ENCODE peak calls at places on chromosome 18, in seven cellular contexts. One of them, this sample, is unnamed.

GRCh38 chr18:65544701-65545100 is 206.1 kb upstream of the CDH7 start:
- DNase-seq in right cardiac atrium: no peak
- DNase-seq in vagina: no peak
- DNase-seq in body of pancreas: no peak
- DNase-seq in neural progenitor cell: no peak
- DNase-seq in AG10803: no peak
- DNase-seq in AG04449: no peak
- DNase-seq in this sample: no peak

GRCh38 chr18:55489034-55489741 is 98.8 kb downstream of the TCF4 start:
- DNase-seq in right cardiac atrium: no peak
- DNase-seq in neural progenitor cell: no peak
- DNase-seq in vagina: no peak
- DNase-seq in body of pancreas: no peak
- DNase-seq in AG10803: peak; percentile 22
- DNase-seq in AG04449: no peak
- DNase-seq in this sample: no peak

GRCh38 chr18:59008302-59008974 is 131.2 kb upstream of the SEC11C start:
- DNase-seq in AG10803: peak; percentile 62
- DNase-seq in body of pancreas: no peak
- DNase-seq in AG04449: no peak
- DNase-seq in neural progenitor cell: no peak
- DNase-seq in right cardiac atrium: no peak
- DNase-seq in vagina: no peak
- DNase-seq in this sample: no peak

GRCh38 chr18:6627621-6628020 is 101.9 kb upstream of the ARHGAP28 start:
- DNase-seq in vagina: no peak
- DNase-seq in neural progenitor cell: no peak
- DNase-seq in body of pancreas: no peak
- DNase-seq in AG10803: peak; percentile 44
- DNase-seq in right cardiac atrium: no peak
- DNase-seq in AG04449: no peak
- DNase-seq in this sample: no peak

GRCh38 chr18:56716692-56717146 is 65.6 kb downstream of the WDR7 start:
- DNase-seq in neural progenitor cell: no peak
- DNase-seq in AG10803: peak; percentile 2
- DNase-seq in body of pancreas: no peak
- DNase-seq in right cardiac atrium: no peak
- DNase-seq in vagina: no peak
- DNase-seq in AG04449: no peak
- DNase-seq in this sample: no peak

GRCh38 chr18:73895701-73896100 is 251.9 kb downstream of the FBXO15 start:
- DNase-seq in neural progenitor cell: no peak
- DNase-seq in AG04449: no peak
- DNase-seq in right cardiac atrium: no peak
- DNase-seq in vagina: no peak
- DNase-seq in body of pancreas: no peak
- DNase-seq in AG10803: no peak
- DNase-seq in this sample: no peak

GRCh38 chr18:57519668-57520424 is 66.7 kb downstream of the FECH start:
- DNase-seq in right cardiac atrium: no peak
- DNase-seq in vagina: no peak
- DNase-seq in AG04449: no peak
- DNase-seq in AG10803: no peak
- DNase-seq in body of pancreas: no peak
- DNase-seq in neural progenitor cell: no peak
- DNase-seq in this sample: no peak

GRCh38 chr18:34028341-34028740 is 196.4 kb downstream of the NOL4 start:
- DNase-seq in vagina: no peak
- DNase-seq in right cardiac atrium: no peak
- DNase-seq in AG04449: no peak
- DNase-seq in body of pancreas: no peak
- DNase-seq in neural progenitor cell: no peak
- DNase-seq in AG10803: no peak
- DNase-seq in this sample: no peak

GRCh38 chr18:72700961-72701710 is 157.0 kb upstream of the CBLN2 start:
- DNase-seq in neural progenitor cell: no peak
- DNase-seq in AG10803: peak; percentile 17
- DNase-seq in AG04449: no peak
- DNase-seq in vagina: no peak
- DNase-seq in body of pancreas: no peak
- DNase-seq in right cardiac atrium: no peak
- DNase-seq in this sample: no peak

GRCh38 chr18:50877545-50878265 is 1.2 kb upstream of the ME2 start:
- DNase-seq in body of pancreas: no peak
- DNase-seq in AG10803: no peak
- DNase-seq in right cardiac atrium: no peak
- DNase-seq in vagina: no peak
- DNase-seq in AG04449: no peak
- DNase-seq in neural progenitor cell: no peak
- DNase-seq in this sample: no peak

GRCh38 chr18:69838620-69839411 is 108.9 kb downstream of the CD226 start:
- DNase-seq in right cardiac atrium: no peak
- DNase-seq in AG10803: no peak
- DNase-seq in neural progenitor cell: peak; percentile 12
- DNase-seq in AG04449: no peak
- DNase-seq in vagina: no peak
- DNase-seq in body of pancreas: no peak
- DNase-seq in this sample: no peak

GRCh38 chr18:33761363-33761762 is 183.3 kb downstream of the ASXL3 start:
- DNase-seq in AG10803: peak; percentile 23
- DNase-seq in body of pancreas: no peak
- DNase-seq in neural progenitor cell: peak; percentile 15
- DNase-seq in vagina: no peak
- DNase-seq in AG04449: no peak
- DNase-seq in right cardiac atrium: no peak
- DNase-seq in this sample: peak; percentile 8

GRCh38 chr18:57077786-57078552 is 68.9 kb upstream of the BOD1L2 start:
- DNase-seq in right cardiac atrium: no peak
- DNase-seq in neural progenitor cell: no peak
- DNase-seq in body of pancreas: no peak
- DNase-seq in AG10803: no peak
- DNase-seq in vagina: no peak
- DNase-seq in AG04449: no peak
- DNase-seq in this sample: no peak

GRCh38 chr18:32773187-32773712 is 427 bp upstream of the KLHL14 start:
- DNase-seq in AG04449: no peak
- DNase-seq in neural progenitor cell: no peak
- DNase-seq in body of pancreas: no peak
- DNase-seq in AG10803: no peak
- DNase-seq in right cardiac atrium: no peak
- DNase-seq in vagina: no peak
- DNase-seq in this sample: no peak

GRCh38 chr18:12397254-12397653 is 10.5 kb upstream of the PRELID3A start:
- DNase-seq in neural progenitor cell: no peak
- DNase-seq in vagina: no peak
- DNase-seq in AG10803: no peak
- DNase-seq in body of pancreas: no peak
- DNase-seq in AG04449: no peak
- DNase-seq in right cardiac atrium: no peak
- DNase-seq in this sample: no peak

GRCh38 chr18:11658989-11659388 is 30.1 kb upstream of the GNAL start:
- DNase-seq in neural progenitor cell: no peak
- DNase-seq in AG10803: no peak
- DNase-seq in right cardiac atrium: no peak
- DNase-seq in vagina: peak; percentile 95
- DNase-seq in body of pancreas: no peak
- DNase-seq in AG04449: no peak
- DNase-seq in this sample: no peak

GRCh38 chr18:24802439-24802838 is 342.0 kb downstream of the HRH4 start:
- DNase-seq in body of pancreas: no peak
- DNase-seq in vagina: no peak
- DNase-seq in AG04449: no peak
- DNase-seq in AG10803: no peak
- DNase-seq in neural progenitor cell: no peak
- DNase-seq in right cardiac atrium: no peak
- DNase-seq in this sample: no peak

GRCh38 chr18:11159844-11160243 is 10.5 kb upstream of the PIEZO2 start:
- DNase-seq in right cardiac atrium: no peak
- DNase-seq in neural progenitor cell: no peak
- DNase-seq in AG10803: no peak
- DNase-seq in body of pancreas: no peak
- DNase-seq in AG04449: no peak
- DNase-seq in vagina: no peak
- DNase-seq in this sample: no peak

GRCh38 chr18:74064510-74064909 is 83.1 kb downstream of the FBXO15 start:
- DNase-seq in vagina: no peak
- DNase-seq in body of pancreas: no peak
- DNase-seq in right cardiac atrium: no peak
- DNase-seq in neural progenitor cell: no peak
- DNase-seq in AG04449: no peak
- DNase-seq in AG10803: no peak
- DNase-seq in this sample: no peak

GRCh38 chr18:63147010-63147409 is 172.6 kb downstream of the BCL2 start:
- DNase-seq in right cardiac atrium: no peak
- DNase-seq in vagina: no peak
- DNase-seq in body of pancreas: no peak
- DNase-seq in AG04449: no peak
- DNase-seq in neural progenitor cell: no peak
- DNase-seq in AG10803: no peak
- DNase-seq in this sample: no peak

GRCh38 chr18:63142502-63143045 is 177.0 kb downstream of the BCL2 start:
- DNase-seq in AG04449: no peak
- DNase-seq in AG10803: no peak
- DNase-seq in right cardiac atrium: no peak
- DNase-seq in vagina: no peak
- DNase-seq in body of pancreas: no peak
- DNase-seq in neural progenitor cell: no peak
- DNase-seq in this sample: no peak

GRCh38 chr18:63146185-63146584 is 173.4 kb downstream of the BCL2 start:
- DNase-seq in AG04449: no peak
- DNase-seq in vagina: no peak
- DNase-seq in right cardiac atrium: peak; percentile 62
- DNase-seq in neural progenitor cell: no peak
- DNase-seq in body of pancreas: no peak
- DNase-seq in AG10803: no peak
- DNase-seq in this sample: no peak

GRCh38 chr18:63143246-63143847 is 176.2 kb downstream of the BCL2 start:
- DNase-seq in right cardiac atrium: no peak
- DNase-seq in neural progenitor cell: no peak
- DNase-seq in body of pancreas: no peak
- DNase-seq in AG04449: no peak
- DNase-seq in AG10803: no peak
- DNase-seq in vagina: no peak
- DNase-seq in this sample: no peak

DNA sequence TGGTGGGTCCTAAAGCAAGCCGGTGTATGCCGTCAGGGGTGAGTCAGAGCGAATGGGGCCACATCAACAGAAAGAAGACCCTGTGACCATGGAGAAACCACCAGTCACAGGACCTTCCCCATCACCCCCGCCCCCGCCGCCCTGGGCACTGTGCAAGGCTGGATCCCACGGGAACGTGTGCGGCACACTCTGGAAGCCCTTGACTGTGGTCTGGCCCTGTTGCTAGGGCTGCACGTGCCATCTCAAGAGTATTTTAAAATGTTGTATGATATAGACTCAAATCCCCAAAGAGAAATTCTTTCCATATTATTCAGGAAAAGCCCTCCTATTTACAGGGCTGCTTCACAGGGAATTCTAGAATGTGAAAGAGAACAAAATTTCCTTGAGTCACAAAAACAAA is 174.8 kb downstream of the BCL2 start:
- DNase-seq in AG10803: no peak
- DNase-seq in vagina: no peak
- DNase-seq in body of pancreas: no peak
- DNase-seq in neural progenitor cell: no peak
- DNase-seq in AG04449: no peak
- DNase-seq in right cardiac atrium: no peak
- DNase-seq in this sample: no peak
- H3K4me3 ChIP-seq in AG10803: no peak overlapping the region
- H3K4me3 ChIP-seq in vagina: no peak overlapping the region
- H3K4me3 ChIP-seq in body of pancreas: no peak overlapping the region
- H3K4me3 ChIP-seq in neural progenitor cell: no peak overlapping the region
- H3K4me3 ChIP-seq in AG04449: no peak overlapping the region
- H3K4me3 ChIP-seq in right cardiac atrium: no peak overlapping the region
- H3K4me3 ChIP-seq in this sample: no peak overlapping the region

GRCh38 chr18:48868468-48869466 is 82.0 kb downstream of the SMAD7 start:
- DNase-seq in AG10803: no peak
- DNase-seq in right cardiac atrium: peak; percentile 31
- DNase-seq in neural progenitor cell: no peak
- DNase-seq in vagina: no peak
- DNase-seq in body of pancreas: no peak
- DNase-seq in AG04449: no peak
- DNase-seq in this sample: no peak
- H3K4me3 ChIP-seq in AG10803: no peak overlapping the region
- H3K4me3 ChIP-seq in right cardiac atrium: no peak overlapping the region
- H3K4me3 ChIP-seq in neural progenitor cell: no peak overlapping the region
- H3K4me3 ChIP-seq in vagina: no peak overlapping the region
- H3K4me3 ChIP-seq in body of pancreas: no peak overlapping the region
- H3K4me3 ChIP-seq in AG04449: no peak overlapping the region
- H3K4me3 ChIP-seq in this sample: no peak overlapping the region

DNA sequence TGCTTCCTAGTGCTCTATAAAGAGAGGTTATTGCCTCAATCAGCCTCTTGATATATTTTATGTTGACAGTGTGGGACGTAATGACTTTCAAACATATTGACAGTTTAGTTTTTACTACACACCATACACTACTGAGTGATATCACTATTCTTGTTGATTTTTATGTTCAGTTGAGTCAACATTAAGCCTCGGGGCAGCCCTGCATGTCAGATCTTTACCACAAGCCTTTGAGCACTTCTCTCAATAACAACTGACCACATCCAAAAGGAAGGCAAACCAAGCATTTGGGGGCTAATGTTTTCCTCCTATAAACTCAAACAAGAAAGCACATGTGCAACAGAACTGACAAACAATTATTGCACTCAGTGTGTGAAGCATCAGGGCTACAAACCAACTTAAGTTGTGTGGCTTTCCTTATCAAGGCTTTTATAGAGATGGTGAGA is 448.1 kb upstream of the SLC14A2 start:
- DNase-seq in neural progenitor cell: no peak
- DNase-seq in vagina: no peak
- DNase-seq in AG04449: no peak
- DNase-seq in AG10803: peak; percentile 70
- DNase-seq in right cardiac atrium: no peak
- DNase-seq in body of pancreas: no peak
- DNase-seq in this sample: no peak
- H3K4me3 ChIP-seq in neural progenitor cell: no peak overlapping the region
- H3K4me3 ChIP-seq in vagina: no peak overlapping the region
- H3K4me3 ChIP-seq in AG04449: no peak overlapping the region
- H3K4me3 ChIP-seq in AG10803: no peak overlapping the region
- H3K4me3 ChIP-seq in right cardiac atrium: no peak overlapping the region
- H3K4me3 ChIP-seq in body of pancreas: no peak overlapping the region
- H3K4me3 ChIP-seq in this sample: no peak overlapping the region

GRCh38 chr18:35076126-35076525 is 34.9 kb downstream of the MAPRE2 start:
- DNase-seq in right cardiac atrium: no peak
- DNase-seq in AG10803: no peak
- DNase-seq in body of pancreas: no peak
- DNase-seq in AG04449: no peak
- DNase-seq in vagina: no peak
- DNase-seq in neural progenitor cell: no peak
- DNase-seq in this sample: no peak
- H3K4me3 ChIP-seq in right cardiac atrium: no peak overlapping the region
- H3K4me3 ChIP-seq in AG10803: no peak overlapping the region
- H3K4me3 ChIP-seq in body of pancreas: no peak overlapping the region
- H3K4me3 ChIP-seq in AG04449: no peak overlapping the region
- H3K4me3 ChIP-seq in vagina: no peak overlapping the region
- H3K4me3 ChIP-seq in neural progenitor cell: no peak overlapping the region
- H3K4me3 ChIP-seq in this sample: no peak overlapping the region

DNA sequence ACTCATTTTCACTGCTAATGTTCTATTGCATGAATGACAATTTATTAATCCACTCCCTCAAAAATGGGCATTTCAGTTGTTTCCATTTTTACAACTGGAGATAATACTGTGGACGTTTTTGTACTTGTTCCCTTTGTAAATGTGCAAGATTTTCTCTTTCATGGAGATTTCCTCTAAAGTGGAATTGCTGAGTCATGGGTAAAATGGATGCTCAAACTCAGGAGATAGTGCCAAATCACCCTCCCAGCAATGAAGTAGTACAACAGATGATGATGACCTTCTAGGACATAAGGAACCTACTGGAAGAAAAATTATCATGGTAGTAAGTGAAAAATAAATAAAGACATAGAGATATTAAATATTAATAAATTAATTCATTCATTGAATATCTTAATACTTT is 460.8 kb upstream of the CHST9 start:
- DNase-seq in neural progenitor cell: no peak
- DNase-seq in AG04449: no peak
- DNase-seq in right cardiac atrium: no peak
- DNase-seq in AG10803: no peak
- DNase-seq in body of pancreas: no peak
- DNase-seq in vagina: no peak
- DNase-seq in this sample: no peak
- H3K4me3 ChIP-seq in neural progenitor cell: no peak overlapping the region
- H3K4me3 ChIP-seq in AG04449: no peak overlapping the region
- H3K4me3 ChIP-seq in right cardiac atrium: no peak overlapping the region
- H3K4me3 ChIP-seq in AG10803: no peak overlapping the region
- H3K4me3 ChIP-seq in body of pancreas: no peak overlapping the region
- H3K4me3 ChIP-seq in vagina: no peak overlapping the region
- H3K4me3 ChIP-seq in this sample: no peak overlapping the region